ENCODE peak calls at places on chromosomes 6 and 20, in five cellular contexts. R is hypothalamus, B is Daoy, F is RWPE1, Z is EL. T is an unnamed sample.
A peak's percentile ranks its signal among the peaks of the same experiment; 100 is the strongest.

GRCh38 chr20:36470482-36471062 is 70.7 kb upstream of the MYL9 start:
- DNase-seq in R (no peak), B (no peak), F (no peak), Z (no peak), T (no peak)

GRCh38 chr6:89375902-89376301 is 23.4 kb upstream of the UBE2J1 start:
- DNase-seq in R (no peak), B (no peak), F (no peak), Z (no peak), T (no peak)

GRCh38 chr6:103456652-103457051 is 1403.1 kb downstream of the HACE1 start:
- DNase-seq in R (no peak), B (no peak), F (no peak), Z (no peak), T (no peak)

GRCh38 chr6:25706314-25707014 is 48.1 kb upstream of the SLC17A4 start:
- DNase-seq in R (no peak), B (peak; percentile 29), F (no peak), Z (peak; percentile 25), T (peak; percentile 53)

GRCh38 chr20:59395729-59396128 is 95.3 kb downstream of the EDN3 start:
- DNase-seq in R (no peak), B (no peak), F (no peak), Z (no peak), T (no peak)

GRCh38 chr6:31896856-31897611 is 464 bp downstream of the EHMT2 start:
- DNase-seq in R (no peak), B (no peak), F (no peak), Z (no peak), T (no peak)

GRCh38 chr20:24102290-24102689 is 113.7 kb upstream of the GGTLC1 start:
- DNase-seq in R (no peak), B (no peak), F (no peak), Z (peak; percentile 3), T (no peak)

GRCh38 chr6:108653864-108654402 is 93.2 kb downstream of the FOXO3 start:
- DNase-seq in R (no peak), B (no peak), F (no peak), Z (peak; percentile 59), T (peak; percentile 69)

GRCh38 chr20:45140836-45141235 is 16.6 kb upstream of the WFDC12 start:
- DNase-seq in R (no peak), B (no peak), F (no peak), Z (no peak), T (no peak)